ENCODE peak calls at places on chromosomes 12 and 14, in four cellular contexts. V is choroid plexus epithelial cell, I is endodermal cell, M is astrocyte. C is an unnamed sample.

GRCh38 chr12:121915841-121916321 is 2.5 kb upstream of the CFAP251 start:
- DNase-seq in M (no peak), I (no peak), V (peak), C (no peak)

GRCh38 chr12:46585854-46586621 is 213.5 kb upstream of the SLC38A2 start:
- DNase-seq in V (peak), M (peak), I (peak), C (peak)

GRCh38 chr14:56122306-56122705 is 4.1 kb downstream of the PELI2 start:
- DNase-seq in V (no peak), I (no peak), M (no peak), C (no peak)

GRCh38 chr12:23659151-23659550 is 290.3 kb downstream of the SOX5 start:
- DNase-seq in M (no peak), I (no peak), V (no peak), C (no peak)

GRCh38 chr12:130764073-130764472 is 48.0 kb upstream of the RIMBP2 start:
- DNase-seq in I (no peak), V (no peak), M (peak), C (no peak)

GRCh38 chr12:5088586-5089264 is 45.0 kb downstream of the KCNA5 start:
- DNase-seq in V (peak), I (peak), M (peak), C (peak)

GRCh38 chr14:94313991-94314655 is 9.0 kb downstream of the SERPINA6 start:
- DNase-seq in V (peak), M (peak), I (no peak), C (peak)

GRCh38 chr12:80101126-80101525 is 1.8 kb downstream of the OTOGL start:
- DNase-seq in I (no peak), V (peak), M (no peak), C (no peak)

GRCh38 chr14:82341386-82341785 is 807.7 kb upstream of the SEL1L start:
- DNase-seq in I (no peak), V (no peak), M (no peak), C (no peak)

GRCh38 chr12:91845365-91845764 is 300.3 kb downstream of the BTG1 start:
- DNase-seq in I (no peak), M (no peak), V (no peak), C (no peak)

GRCh38 chr14:26896447-26896846 is 298.6 kb upstream of the NOVA1 start:
- DNase-seq in M (peak), I (no peak), V (peak), C (no peak)

GRCh38 chr12:105587237-105587636 is 256.7 kb downstream of the C12orf75 start:
- DNase-seq in M (no peak), V (no peak), I (no peak), C (no peak)

GRCh38 chr12:52951640-52952039 is 2.7 kb downstream of the KRT18 start:
- DNase-seq in V (no peak), I (peak), M (no peak), C (no peak)

GRCh38 chr14:35390577-35391387 is 13.8 kb downstream of the NFKBIA start:
- DNase-seq in M (peak), V (peak), I (peak), C (peak)

GRCh38 chr14:27008187-27008586 is 410.4 kb upstream of the NOVA1 start:
- DNase-seq in M (no peak), V (no peak), I (no peak), C (no peak)

GRCh38 chr12:100266163-100266801 is 597 bp downstream of the DEPDC4 start:
- DNase-seq in I (no peak), M (no peak), V (no peak), C (no peak)

GRCh38 chr14:100606687-100607610 is 19.7 kb upstream of the BEGAIN start:
- DNase-seq in I (no peak), V (no peak), M (no peak), C (no peak)

GRCh38 chr14:101861464-101861863 is 100.0 kb downstream of the PPP2R5C start:
- DNase-seq in M (no peak), V (no peak), I (no peak), C (no peak)

GRCh38 chr14:97994020-97994531 is 1196.9 kb downstream of the VRK1 start:
- DNase-seq in V (no peak), I (no peak), M (no peak), C (no peak)

GRCh38 chr12:2240390-2240789 is 187.6 kb downstream of the CACNA1C start:
- DNase-seq in M (no peak), V (no peak), I (peak), C (no peak)

GRCh38 chr12:115232455-115233156 is 548.6 kb upstream of the TBX3 start:
- DNase-seq in I (no peak), V (peak), M (peak), C (peak)

GRCh38 chr14:34649344-34649743 is 19.4 kb upstream of the SNX6 start:
- DNase-seq in M (peak), V (peak), I (no peak), C (peak)

GRCh38 chr12:21962236-21962635 is 21.0 kb upstream of the ABCC9 start:
- DNase-seq in V (no peak), M (peak), I (no peak), C (peak)

GRCh38 chr14:42424501-42424900 is 817.8 kb downstream of the LRFN5 start:
- DNase-seq in I (no peak), V (peak), M (no peak), C (no peak)

GRCh38 chr14:54727929-54728328 is 161.0 kb downstream of the SAMD4A start:
- DNase-seq in V (no peak), M (no peak), I (no peak), C (no peak)

GRCh38 chr14:94536836-94537235 is 24.4 kb upstream of the SERPINA4 start:
- DNase-seq in I (peak), M (no peak), V (peak), C (peak)

GRCh38 chr12:75666980-75667359 is 155.6 kb upstream of the KRR1 start:
- DNase-seq in M (peak), V (peak), I (no peak), C (peak)

GRCh38 chr12:105256921-105257320 is 20.9 kb upstream of the APPL2 start:
- DNase-seq in I (no peak), M (peak), V (peak), C (peak)

GRCh38 chr14:85159726-85160125 is 370.2 kb upstream of the FLRT2 start:
- DNase-seq in I (no peak), M (no peak), V (peak), C (no peak)

GRCh38 chr14:22314183-22314820 is 274.7 kb downstream of the DAD1 start:
- DNase-seq in V (peak), I (peak), M (peak), C (peak)

GRCh38 chr14:72888202-72888601 is 5.7 kb downstream of the DPF3 start:
- DNase-seq in M (no peak), V (no peak), I (no peak), C (no peak)
- H3K4me3 ChIP-seq in M (no peak), V (no peak), I (no peak), C (no peak)

DNA sequence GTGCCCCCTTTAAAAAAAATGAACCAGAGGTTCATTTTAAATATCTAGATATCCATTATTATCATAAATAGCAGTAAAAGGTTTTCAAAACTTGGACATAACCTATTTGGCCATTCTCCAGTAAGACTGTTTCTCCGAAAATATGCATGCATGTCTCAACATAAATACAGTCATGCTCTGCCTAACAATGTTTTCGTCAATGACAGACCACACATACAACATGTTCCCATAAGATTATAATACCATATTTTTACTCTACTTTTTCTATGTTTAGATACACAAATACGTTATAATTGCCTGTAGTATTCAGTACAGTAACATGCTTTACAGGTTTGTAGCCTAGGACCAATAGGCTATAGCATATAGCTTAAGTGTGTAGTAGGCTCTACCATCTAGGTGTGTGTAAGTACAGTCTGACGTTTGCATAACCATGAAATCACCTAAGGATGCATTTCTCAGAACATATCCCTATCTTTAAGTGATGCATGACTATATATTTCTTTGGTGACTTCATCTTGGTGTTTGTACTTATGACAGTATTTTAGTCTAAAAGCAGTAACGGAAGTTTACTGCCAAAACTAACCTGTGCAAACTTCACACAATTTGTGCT is 3.2 kb downstream of the TMEM19 start:
- DNase-seq in M (no peak), I (no peak), V (no peak), C (no peak)
- H3K4me3 ChIP-seq in M (no peak), I (no peak), V (no peak), C (no peak)

GRCh38 chr12:120080043-120080400 is 36.5 kb downstream of the RAB35 start:
- DNase-seq in I (no peak), M (no peak), V (no peak), C (no peak)
- H3K4me3 ChIP-seq in I (no peak), M (no peak), V (no peak), C (no peak)

DNA sequence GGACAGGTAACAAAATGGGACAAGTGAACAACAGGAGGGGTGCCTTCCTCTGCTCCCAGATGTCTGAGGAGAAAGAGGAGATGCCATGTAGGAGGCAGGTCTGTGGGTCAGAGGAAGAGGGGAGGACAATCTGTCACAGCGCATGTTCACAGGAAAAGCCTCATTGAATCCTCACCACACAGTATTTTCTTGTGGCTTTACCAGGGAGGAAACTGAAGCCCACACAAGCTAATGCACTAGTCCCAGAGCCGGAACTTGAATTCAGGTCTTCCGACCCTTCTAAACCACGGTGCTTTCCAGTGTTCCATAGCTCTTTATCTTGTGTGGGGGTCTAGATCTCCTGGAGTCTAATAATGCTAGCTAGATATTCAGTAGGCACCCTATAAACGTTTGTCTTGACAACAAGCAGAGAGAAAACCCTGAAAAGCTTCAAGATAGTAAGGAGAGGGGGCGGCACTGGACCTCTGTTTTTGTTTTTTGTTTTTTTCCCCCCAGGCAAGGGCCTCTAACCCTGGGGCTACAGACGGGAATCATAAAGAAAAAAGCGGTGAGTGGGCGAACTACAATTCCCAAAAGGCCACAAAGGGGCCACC is 374 bp upstream of the SHMT2 start:
- DNase-seq in V (no peak), M (no peak), I (no peak), C (no peak)
- H3K4me3 ChIP-seq in V (peak), M (peak), I (peak), C (peak)

DNA sequence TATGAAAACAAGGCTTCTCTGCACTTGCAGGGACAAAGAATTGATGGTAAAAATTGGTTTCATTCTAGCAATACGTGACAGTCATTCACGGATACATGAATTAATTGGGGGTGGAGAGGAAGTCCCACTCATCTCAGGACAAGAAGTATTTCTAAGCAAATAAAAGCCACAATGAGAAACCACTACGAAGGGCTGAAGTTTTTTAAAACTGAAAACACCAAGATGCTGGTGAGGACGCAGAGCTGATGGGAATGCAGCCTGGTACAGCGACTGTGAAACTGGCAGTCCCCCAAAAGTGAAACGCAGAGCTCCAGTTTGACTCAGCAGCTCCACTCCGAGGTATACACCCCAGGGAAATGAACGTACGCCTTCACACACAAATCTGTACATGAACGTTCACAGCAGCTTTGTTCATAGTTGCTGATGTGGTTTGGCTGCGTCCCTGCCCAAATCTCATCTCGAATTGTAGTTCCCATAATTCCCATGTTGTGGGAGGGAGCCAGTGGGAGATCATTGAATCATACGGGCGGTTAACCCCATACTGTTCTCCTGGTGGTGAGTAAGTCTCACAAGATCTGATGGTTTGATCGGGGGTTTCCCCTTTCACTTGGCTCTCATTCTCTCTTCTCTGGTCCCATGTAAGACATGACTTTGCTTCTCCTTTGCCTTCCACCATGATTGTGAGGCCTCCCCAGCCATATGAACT is 89.0 kb downstream of the SCARB1 start:
- DNase-seq in M (peak), V (peak), I (no peak), C (peak)
- H3K4me3 ChIP-seq in M (peak), V (peak), I (no peak), C (peak)

GRCh38 chr12:94762943-94763342 is 112.6 kb upstream of the TMCC3 start:
- DNase-seq in I (no peak), V (no peak), M (no peak), C (no peak)
- H3K4me3 ChIP-seq in I (no peak), V (no peak), M (no peak), C (no peak)

GRCh38 chr12:9240776-9241175 is 32.6 kb upstream of the PZP start:
- DNase-seq in V (no peak), I (no peak), M (no peak), C (no peak)
- H3K4me3 ChIP-seq in V (no peak), I (no peak), M (no peak), C (no peak)

GRCh38 chr12:56082967-56083366 is 3.0 kb downstream of the ERBB3 start:
- DNase-seq in M (no peak), V (no peak), I (no peak), C (no peak)

GRCh38 chr12:56079729-56080555 is at the start of gene ERBB3:
- DNase-seq in M (peak), V (peak), I (peak), C (peak)

GRCh38 chr12:56082382-56082781 is 2.4 kb downstream of the ERBB3 start:
- DNase-seq in V (no peak), I (no peak), M (no peak), C (no peak)

GRCh38 chr12:56080556-56081138 is 682 bp downstream of the ERBB3 start:
- DNase-seq in I (peak), M (no peak), V (no peak), C (no peak)

DNA sequence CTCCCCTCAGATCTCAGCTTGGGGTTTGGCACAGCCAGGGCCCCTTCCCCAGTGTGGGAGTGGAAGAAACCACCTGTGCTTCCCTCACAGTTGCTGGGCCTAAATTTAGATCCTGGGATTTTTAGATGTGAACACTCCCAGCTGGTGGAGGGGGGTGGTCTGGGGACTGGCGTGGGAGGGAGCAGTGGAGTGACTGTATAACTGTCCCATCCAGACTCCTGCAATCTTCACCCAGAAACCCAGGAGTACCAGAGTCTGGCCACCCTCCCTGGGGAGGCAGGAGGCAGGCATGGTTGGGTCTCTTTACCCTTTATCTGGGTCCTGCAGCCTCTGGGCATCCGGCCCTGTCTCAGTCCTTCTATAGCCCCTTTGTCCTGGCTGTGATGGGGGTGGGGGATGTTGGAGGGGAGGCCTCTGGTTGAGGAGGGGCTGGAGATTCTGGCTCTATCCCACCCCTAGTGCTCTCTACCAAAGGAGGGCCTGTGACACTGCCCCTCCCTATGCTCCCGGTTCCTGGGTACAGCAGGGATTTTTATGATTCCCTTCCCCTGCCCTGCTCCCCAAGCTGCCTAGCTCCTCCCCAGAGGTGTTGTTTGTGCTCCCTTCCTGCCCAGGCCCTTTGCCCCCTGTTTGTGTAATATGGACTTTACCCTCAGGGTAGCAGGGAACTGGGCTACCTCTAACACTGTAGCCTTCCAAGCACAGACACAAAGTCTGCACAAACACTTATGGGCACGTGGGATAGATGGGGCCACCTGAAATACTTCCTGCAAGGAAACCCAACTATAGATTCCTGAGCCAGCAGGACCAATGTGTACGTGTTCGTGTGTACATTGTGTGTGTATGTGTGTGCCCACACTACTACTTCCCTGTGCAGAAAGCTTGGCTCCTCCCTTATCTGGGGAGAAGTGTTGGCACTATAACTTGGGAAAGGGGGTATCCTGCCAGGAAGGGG is 1.7 kb downstream of the ERBB3 start:
- DNase-seq in I (no peak), V (no peak), M (no peak), C (no peak)
- H3K4me3 ChIP-seq in I (peak), V (no peak), M (no peak), C (no peak)

GRCh38 chr12:13196302-13196921 is at the start of gene EMP1:
- DNase-seq in M (peak), I (no peak), V (peak), C (peak)
- H3K4me3 ChIP-seq in M (peak), I (no peak), V (peak), C (peak)

C was measured in brain microvascular endothelial cell.